ENCODE peak calls at places on chromosomes 13 and 19, in nine cellular contexts. J is CD4-positive, alpha-beta T cell; Y is stimulated activated CD8-positive, alpha-beta memory T cell treated with anti-CD3 and anti-CD28 coated beads, Interleukin-15, amount 100 ng/mL, for 24 hours; F is AG09319; I is GDM1; R is CD8-positive, alpha-beta memory T cell; T is stimulated activated CD4-positive, alpha-beta T cell treated with anti-CD3 and anti-CD28 coated beads, Interleukin-2, amount 100 ng/mL, for 4 hours; P is SW 1271; C is CD4-positive, CD25-positive, alpha-beta regulatory T cell. A is an unnamed sample.

GRCh38 chr19:7645656-7646425 is 8.9 kb downstream of the STXBP2 start:
- DNase-seq in J (no peak), Y (no peak), F (no peak), I (no peak), R (no peak), T (no peak), P (no peak), C (no peak), A (no peak)

GRCh38 chr19:37933965-37934364 is 27.0 kb downstream of the SIPA1L3 start:
- DNase-seq in J (no peak), Y (no peak), F (no peak), I (no peak), R (no peak), T (no peak), P (no peak), C (no peak), A (no peak)

GRCh38 chr19:11538232-11539036 is at the start of gene CNN1:
- DNase-seq in J (no peak), Y (no peak), F (peak), I (no peak), R (no peak), T (no peak), P (no peak), C (no peak), A (peak)

GRCh38 chr13:79883216-79883615 is 402.3 kb downstream of the NDFIP2 start:
- DNase-seq in J (no peak), Y (no peak), F (no peak), I (no peak), R (no peak), T (no peak), P (no peak), C (no peak), A (no peak)

GRCh38 chr13:20182231-20182846 is 10.4 kb downstream of the GJB2 start:
- DNase-seq in J (no peak), Y (no peak), F (no peak), I (peak), R (no peak), T (peak), P (no peak), C (peak), A (no peak)

GRCh38 chr19:14758816-14759215 is 19.5 kb downstream of the ADGRE2 start:
- DNase-seq in J (no peak), Y (no peak), F (no peak), I (no peak), R (no peak), T (no peak), P (no peak), C (no peak), A (no peak)

GRCh38 chr19:54282706-54283105 is 1.8 kb upstream of the LILRB2 start:
- DNase-seq in J (no peak), Y (no peak), F (no peak), I (peak), R (no peak), T (no peak), P (no peak), C (no peak), A (no peak)

GRCh38 chr19:45470147-45471081 is 2.6 kb downstream of the FOSB start:
- DNase-seq in J (no peak), Y (no peak), F (peak), I (no peak), R (no peak), T (no peak), P (no peak), C (no peak), A (no peak)

A was measured in BJ.